ENCODE peak calls at places on chromosomes 6 and 20, in four cellular contexts. O, Y, P and H are unnamed samples.
A peak's percentile ranks its signal among the peaks of the same experiment; 100 is the strongest.

GRCh38 chr20:38873050-38873581 is 53.1 kb upstream of the FAM83D start:
- DNase-seq in P (no peak), Y (no peak), O (no peak), H (no peak)

GRCh38 chr6:94245395-94245794 is 826.0 kb upstream of the EPHA7 start:
- DNase-seq in P (no peak), Y (no peak), O (no peak), H (no peak)

GRCh38 chr20:19713851-19714716 is 44.0 kb upstream of the RIN2 start:
- DNase-seq in O (no peak), Y (no peak), P (no peak), H (no peak)

GRCh38 chr6:2948228-2949025 is 22.9 kb downstream of the SERPINB6 start:
- DNase-seq in Y (no peak), P (no peak), O (no peak), H (no peak)

GRCh38 chr6:170553686-170554085 is 483 bp upstream of the TBP start:
- DNase-seq in Y (no peak), P (no peak), O (no peak), H (peak; percentile 13)

GRCh38 chr20:2559641-2560040 is 23.3 kb downstream of the TMC2 start:
- DNase-seq in O (no peak), P (no peak), Y (no peak), H (no peak)

GRCh38 chr6:158853072-158853871 is 34.1 kb upstream of the EZR start:
- DNase-seq in P (peak; percentile 96), Y (peak; percentile 89), O (peak; percentile 97), H (peak; percentile 91)

GRCh38 chr20:62235001-62235776 is 3.1 kb upstream of the OSBPL2 start:
- DNase-seq in Y (no peak), P (no peak), O (no peak), H (no peak)

GRCh38 chr20:56890011-56890410 is 260.9 kb downstream of the TFAP2C start:
- DNase-seq in P (no peak), Y (no peak), O (no peak), H (no peak)

GRCh38 chr20:43942661-43943285 is 28.1 kb downstream of the TOX2 start:
- DNase-seq in O (peak; percentile 38), P (no peak), Y (no peak), H (no peak)

GRCh38 chr6:115891111-115891669 is 169.5 kb downstream of the FRK start:
- DNase-seq in Y (no peak), P (no peak), O (peak; percentile 21), H (no peak)

GRCh38 chr6:82786251-82786650 is 279.4 kb downstream of the UBE3D start:
- DNase-seq in P (no peak), O (no peak), Y (no peak), H (no peak)

GRCh38 chr6:70299456-70299855 is 3.4 kb downstream of the COL9A1 start:
- DNase-seq in O (no peak), Y (no peak), P (no peak), H (no peak)

GRCh38 chr20:10453241-10453640 is 18.1 kb downstream of the SLX4IP start:
- DNase-seq in Y (no peak), P (no peak), O (no peak), H (no peak)

GRCh38 chr6:84082693-84083265 is 49.2 kb downstream of the MRAP2 start:
- DNase-seq in O (no peak), Y (no peak), P (no peak), H (no peak)

GRCh38 chr20:17934141-17934862 is 34.3 kb downstream of the SNX5 start:
- DNase-seq in P (no peak), O (no peak), Y (no peak), H (no peak)
- TF ChIP-seq JUN in P (no peak), O (no peak), Y (no peak), H (no peak)

DNA sequence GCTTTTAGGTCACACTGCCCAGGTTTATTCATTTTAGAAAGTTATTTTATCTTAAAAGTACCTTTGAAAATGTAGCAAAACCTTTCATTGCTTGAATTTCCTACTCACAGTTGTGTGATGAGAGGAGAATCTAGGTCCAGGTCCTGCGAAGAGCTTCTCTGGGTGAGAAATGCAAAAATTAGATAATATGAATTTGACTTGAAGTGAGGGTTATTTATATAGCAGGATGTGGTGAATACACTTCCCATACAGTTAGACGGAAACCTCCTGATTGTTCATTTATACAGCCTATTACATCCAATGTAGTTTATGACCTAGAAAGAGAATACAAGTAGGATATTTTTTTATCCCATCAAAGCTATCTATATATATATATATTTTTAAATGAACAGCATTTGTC is 30.5 kb downstream of the CDKAL1 start:
- DNase-seq in Y (no peak), O (no peak), P (no peak), H (no peak)
- TF ChIP-seq JUN in Y (no peak), O (no peak), P (no peak), H (no peak)

GRCh38 chr6:89894169-89894568 is at the start of gene GJA10:
- DNase-seq in Y (no peak), O (no peak), P (no peak), H (no peak)

GRCh38 chr6:89895273-89895874 is 1.1 kb downstream of the GJA10 start:
- DNase-seq in Y (peak; percentile 12), P (peak; percentile 37), O (peak; percentile 11), H (peak; percentile 69)
- TF ChIP-seq JUN in Y (no peak), P (no peak), O (no peak), H (peak; percentile 96)

GRCh38 chr6:44254201-44254956 is 2.9 kb downstream of the SLC35B2 start:
- DNase-seq in O (no peak), Y (no peak), P (peak; percentile 45), H (no peak)

GRCh38 chr6:44255848-44256247 is 1.5 kb downstream of the SLC35B2 start:
- DNase-seq in P (peak; percentile 50), O (no peak), Y (no peak), H (no peak)

GRCh38 chr6:44254957-44255808 is 2.1 kb downstream of the SLC35B2 start:
- DNase-seq in Y (no peak), P (peak; percentile 51), O (peak; percentile 42), H (no peak)

GRCh38 chr6:44251576-44252524 is 4.9 kb downstream of the HSP90AB1 start:
- DNase-seq in P (no peak), Y (no peak), O (no peak), H (no peak)

DNA sequence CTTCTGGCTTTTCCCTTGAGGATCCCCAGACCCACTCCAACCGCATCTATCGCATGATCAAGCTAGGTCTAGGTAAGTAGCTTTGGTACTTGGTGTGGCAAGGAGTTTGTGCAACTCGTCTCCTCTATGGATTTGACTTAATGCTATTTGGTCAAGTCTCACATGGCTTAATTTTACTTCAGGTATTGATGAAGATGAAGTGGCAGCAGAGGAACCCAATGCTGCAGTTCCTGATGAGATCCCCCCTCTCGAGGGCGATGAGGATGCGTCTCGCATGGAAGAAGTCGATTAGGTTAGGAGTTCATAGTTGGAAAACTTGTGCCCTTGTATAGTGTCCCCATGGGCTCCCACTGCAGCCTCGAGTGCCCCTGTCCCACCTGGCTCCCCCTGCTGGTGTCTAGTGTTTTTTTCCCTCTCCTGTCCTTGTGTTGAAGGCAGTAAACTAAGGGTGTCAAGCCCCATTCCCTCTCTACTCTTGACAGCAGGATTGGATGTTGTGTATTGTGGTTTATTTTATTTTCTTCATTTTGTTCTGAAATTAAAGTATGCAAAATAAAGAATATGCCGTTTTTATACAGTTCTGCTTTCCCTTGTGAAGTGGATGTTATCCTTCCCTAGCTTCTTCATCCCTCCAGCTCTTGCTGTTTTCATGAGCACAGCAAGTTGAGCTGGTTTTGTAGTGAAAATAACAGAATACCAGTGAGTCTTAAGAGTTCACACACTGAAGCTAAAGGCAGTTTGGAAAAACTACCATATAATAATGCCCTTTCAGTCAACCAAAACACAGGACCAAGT is 3.8 kb downstream of the SLC35B2 start:
- DNase-seq in O (peak; percentile 53), P (no peak), Y (peak; percentile 70), H (peak; percentile 72)
- TF ChIP-seq JUN in O (no peak), P (no peak), Y (no peak), H (no peak)

GRCh38 chr6:22766979-22767378 is 197.6 kb downstream of the HDGFL1 start:
- DNase-seq in P (no peak), Y (no peak), O (peak; percentile 0), H (no peak)

GRCh38 chr6:22770042-22770441 is 200.7 kb downstream of the HDGFL1 start:
- DNase-seq in Y (no peak), P (no peak), O (no peak), H (no peak)

GRCh38 chr6:22764521-22764920 is 195.2 kb downstream of the HDGFL1 start:
- DNase-seq in O (no peak), Y (no peak), P (no peak), H (no peak)

GRCh38 chr6:22765015-22765414 is 195.6 kb downstream of the HDGFL1 start:
- DNase-seq in O (no peak), Y (no peak), P (no peak), H (no peak)
- TF ChIP-seq JUN in O (no peak), Y (no peak), P (no peak), H (no peak)

DNA sequence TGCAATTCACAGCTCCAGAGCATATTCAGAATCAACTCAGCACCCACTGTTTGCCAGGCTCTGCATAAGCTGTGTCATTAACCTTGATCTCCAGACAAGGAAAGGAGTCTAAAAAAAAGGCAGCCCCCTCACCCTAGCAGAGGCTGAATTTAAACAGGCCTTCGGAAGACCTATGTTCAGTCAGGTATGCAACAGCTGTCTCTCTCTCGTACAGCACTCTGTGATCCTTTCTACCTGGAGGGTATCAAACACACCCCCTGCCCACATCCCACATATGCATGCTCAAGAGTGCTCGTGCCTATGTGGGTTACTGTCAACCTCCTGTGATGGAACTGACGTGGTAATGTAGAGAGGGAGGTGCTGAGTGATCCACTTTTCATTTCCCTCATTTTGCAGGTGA is 8.5 kb downstream of the PLAGL2 start:
- DNase-seq in P (no peak), O (no peak), Y (no peak), H (no peak)
- TF ChIP-seq JUN in P (no peak), O (no peak), Y (no peak), H (no peak)